ENCODE peak calls at places on chromosomes 11 and 22, in seven cellular contexts. L, D, S, A, G, F and Q are unnamed samples.

GRCh38 chr11:17741487-17741886 is 6.9 kb downstream of the KCNC1 start:
- DNase-seq in S (peak; percentile 27), D (no peak), G (no peak), L (no peak), A (no peak), F (no peak), Q (no peak)

GRCh38 chr22:42389137-42389536 is 43.1 kb downstream of the NFAM1 start:
- DNase-seq in F (peak; percentile 62), S (no peak), A (no peak), G (no peak), L (no peak), D (peak; percentile 47), Q (no peak)

GRCh38 chr11:60774726-60775125 is 10.4 kb upstream of the MS4A10 start:
- DNase-seq in L (no peak), A (no peak), G (no peak), F (no peak), D (no peak), S (no peak), Q (no peak)

GRCh38 chr22:49765091-49765771 is 62.4 kb downstream of the BRD1 start:
- DNase-seq in L (no peak), S (no peak), F (no peak), D (no peak), G (no peak), A (no peak), Q (no peak)

GRCh38 chr11:28107331-28107725 is 628 bp downstream of the KIF18A start:
- DNase-seq in D (no peak), F (no peak), L (no peak), G (no peak), S (no peak), A (peak; percentile 55), Q (no peak)

GRCh38 chr11:87366346-87366745 is 328.6 kb downstream of the TMEM135 start:
- DNase-seq in F (no peak), S (no peak), A (no peak), L (no peak), D (no peak), G (no peak), Q (no peak)

GRCh38 chr22:50303848-50304527 is 3.5 kb downstream of the PLXNB2 start:
- DNase-seq in F (no peak), L (no peak), A (peak; percentile 37), S (peak; percentile 73), D (peak; percentile 47), G (no peak), Q (no peak)

GRCh38 chr22:47162865-47163264 is 400.4 kb downstream of the TBC1D22A start:
- DNase-seq in L (no peak), S (peak; percentile 35), A (no peak), F (no peak), D (no peak), G (no peak), Q (no peak)

GRCh38 chr11:43789700-43790443 is 90.8 kb upstream of the ALKBH3 start:
- DNase-seq in F (no peak), G (peak; percentile 44), L (no peak), D (peak; percentile 74), S (no peak), A (peak; percentile 74), Q (no peak)

GRCh38 chr22:24303007-24303406 is 32.4 kb downstream of the SPECC1L start:
- DNase-seq in D (no peak), L (no peak), G (no peak), A (no peak), F (no peak), S (no peak), Q (no peak)

GRCh38 chr11:73141031-73141308 is 1.1 kb downstream of the FCHSD2 start:
- DNase-seq in A (peak; percentile 62), L (no peak), D (peak; percentile 9), F (no peak), G (no peak), S (peak; percentile 60), Q (no peak)